ENCODE peak calls at places on chromosome 10, in ten cellular contexts. One of them, this sample, is unnamed.

GRCh38 chr10:8183241-8183704 is 128.8 kb downstream of the GATA3 start:
- DNase-seq in tibial artery: no peak
- DNase-seq in mucosa of descending colon: no peak
- DNase-seq in keratinocyte: no peak
- DNase-seq in right cardiac atrium: no peak
- DNase-seq in GM23248: no peak
- DNase-seq in WERI-Rb-1: no peak
- DNase-seq in heart left ventricle: no peak
- DNase-seq in aorta: no peak
- DNase-seq in CD8-positive, alpha-beta memory T cell: peak; percentile 52
- DNase-seq in this sample: no peak

GRCh38 chr10:114261116-114261515 is 22.1 kb downstream of the VWA2 start:
- DNase-seq in tibial artery: no peak
- DNase-seq in mucosa of descending colon: no peak
- DNase-seq in keratinocyte: no peak
- DNase-seq in right cardiac atrium: no peak
- DNase-seq in GM23248: peak; percentile 45
- DNase-seq in WERI-Rb-1: no peak
- DNase-seq in heart left ventricle: no peak
- DNase-seq in aorta: no peak
- DNase-seq in CD8-positive, alpha-beta memory T cell: no peak
- DNase-seq in this sample: no peak

GRCh38 chr10:35040761-35041501 is 49.2 kb downstream of the CUL2 start:
- DNase-seq in tibial artery: no peak
- DNase-seq in mucosa of descending colon: no peak
- DNase-seq in keratinocyte: no peak
- DNase-seq in right cardiac atrium: no peak
- DNase-seq in GM23248: peak; percentile 75
- DNase-seq in WERI-Rb-1: peak; percentile 54
- DNase-seq in heart left ventricle: no peak
- DNase-seq in aorta: no peak
- DNase-seq in CD8-positive, alpha-beta memory T cell: no peak
- DNase-seq in this sample: no peak

GRCh38 chr10:132876967-132877366 is 65.4 kb downstream of the CFAP46 start:
- DNase-seq in tibial artery: peak; percentile 57
- DNase-seq in mucosa of descending colon: no peak
- DNase-seq in keratinocyte: no peak
- DNase-seq in right cardiac atrium: no peak
- DNase-seq in GM23248: no peak
- DNase-seq in WERI-Rb-1: no peak
- DNase-seq in heart left ventricle: peak; percentile 47
- DNase-seq in aorta: peak; percentile 16
- DNase-seq in CD8-positive, alpha-beta memory T cell: no peak
- DNase-seq in this sample: no peak

GRCh38 chr10:114647545-114648138 is 10.4 kb downstream of the ABLIM1 start:
- DNase-seq in tibial artery: no peak
- DNase-seq in mucosa of descending colon: no peak
- DNase-seq in keratinocyte: no peak
- DNase-seq in right cardiac atrium: no peak
- DNase-seq in GM23248: peak; percentile 42
- DNase-seq in WERI-Rb-1: no peak
- DNase-seq in heart left ventricle: no peak
- DNase-seq in aorta: no peak
- DNase-seq in CD8-positive, alpha-beta memory T cell: no peak
- DNase-seq in this sample: no peak

GRCh38 chr10:101814466-101815041 is 3.7 kb downstream of the OGA start:
- DNase-seq in tibial artery: no peak
- DNase-seq in mucosa of descending colon: no peak
- DNase-seq in keratinocyte: no peak
- DNase-seq in right cardiac atrium: no peak
- DNase-seq in GM23248: peak; percentile 58
- DNase-seq in WERI-Rb-1: no peak
- DNase-seq in heart left ventricle: no peak
- DNase-seq in aorta: no peak
- DNase-seq in CD8-positive, alpha-beta memory T cell: no peak
- DNase-seq in this sample: no peak

GRCh38 chr10:129631870-129632623 is 165.0 kb downstream of the MGMT start:
- DNase-seq in tibial artery: no peak
- DNase-seq in mucosa of descending colon: no peak
- DNase-seq in keratinocyte: no peak
- DNase-seq in right cardiac atrium: no peak
- DNase-seq in GM23248: no peak
- DNase-seq in WERI-Rb-1: no peak
- DNase-seq in heart left ventricle: no peak
- DNase-seq in aorta: no peak
- DNase-seq in CD8-positive, alpha-beta memory T cell: no peak
- DNase-seq in this sample: no peak

GRCh38 chr10:5816170-5816569 is 2.9 kb upstream of the GDI2 start:
- DNase-seq in tibial artery: no peak
- DNase-seq in mucosa of descending colon: no peak
- DNase-seq in keratinocyte: no peak
- DNase-seq in right cardiac atrium: no peak
- DNase-seq in GM23248: no peak
- DNase-seq in WERI-Rb-1: no peak
- DNase-seq in heart left ventricle: no peak
- DNase-seq in aorta: no peak
- DNase-seq in CD8-positive, alpha-beta memory T cell: no peak
- DNase-seq in this sample: no peak

GRCh38 chr10:14661818-14662217 is 112.9 kb downstream of the FAM107B start:
- DNase-seq in tibial artery: no peak
- DNase-seq in mucosa of descending colon: no peak
- DNase-seq in keratinocyte: no peak
- DNase-seq in right cardiac atrium: no peak
- DNase-seq in GM23248: peak; percentile 9
- DNase-seq in WERI-Rb-1: no peak
- DNase-seq in heart left ventricle: no peak
- DNase-seq in aorta: no peak
- DNase-seq in CD8-positive, alpha-beta memory T cell: no peak
- DNase-seq in this sample: no peak
- H3K9me3 ChIP-seq in tibial artery: no peaks in the 10 kb centered on the region
- H3K9me3 ChIP-seq in mucosa of descending colon: no peaks in the 10 kb centered on the region
- H3K9me3 ChIP-seq in keratinocyte: no peaks in the 10 kb centered on the region
- H3K9me3 ChIP-seq in right cardiac atrium: no peaks in the 10 kb centered on the region
- H3K9me3 ChIP-seq in GM23248: no peaks in the 10 kb centered on the region
- H3K9me3 ChIP-seq in WERI-Rb-1: no peaks in the 10 kb centered on the region
- H3K9me3 ChIP-seq in heart left ventricle: no peaks in the 10 kb centered on the region
- H3K9me3 ChIP-seq in aorta: no peaks in the 10 kb centered on the region
- H3K9me3 ChIP-seq in CD8-positive, alpha-beta memory T cell: no peaks in the 10 kb centered on the region
- H3K9me3 ChIP-seq in this sample: no peaks in the 10 kb centered on the region

DNA sequence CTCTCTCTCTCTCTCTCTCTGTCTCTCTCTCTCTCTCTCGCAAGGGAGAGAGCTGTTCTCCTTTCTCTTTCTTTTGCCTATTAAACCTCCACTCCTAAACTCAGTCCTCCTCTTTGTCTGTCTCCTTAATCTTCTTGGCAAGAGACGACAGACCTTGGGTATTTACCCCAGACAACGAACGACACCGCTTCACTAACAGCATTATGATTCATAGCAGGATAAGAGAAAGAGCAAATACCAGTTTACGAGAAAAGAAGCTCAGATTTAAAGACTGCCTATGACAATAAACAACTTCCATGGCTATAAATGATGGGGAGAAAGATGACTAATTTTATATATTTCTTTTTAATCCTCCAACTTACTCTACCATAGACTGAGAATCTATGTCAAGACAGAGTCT is 1396.5 kb upstream of the CELF2 start:
- DNase-seq in tibial artery: no peak
- DNase-seq in mucosa of descending colon: no peak
- DNase-seq in keratinocyte: no peak
- DNase-seq in right cardiac atrium: no peak
- DNase-seq in GM23248: no peak
- DNase-seq in WERI-Rb-1: no peak
- DNase-seq in heart left ventricle: no peak
- DNase-seq in aorta: no peak
- DNase-seq in CD8-positive, alpha-beta memory T cell: no peak
- DNase-seq in this sample: no peak
- H3K9me3 ChIP-seq in tibial artery: no peaks in the 10 kb centered on the region
- H3K9me3 ChIP-seq in mucosa of descending colon: no peaks in the 10 kb centered on the region
- H3K9me3 ChIP-seq in keratinocyte: no peaks in the 10 kb centered on the region
- H3K9me3 ChIP-seq in right cardiac atrium: no peaks in the 10 kb centered on the region
- H3K9me3 ChIP-seq in GM23248: no peaks in the 10 kb centered on the region
- H3K9me3 ChIP-seq in WERI-Rb-1: no peaks in the 10 kb centered on the region
- H3K9me3 ChIP-seq in heart left ventricle: no peaks in the 10 kb centered on the region
- H3K9me3 ChIP-seq in aorta: no peaks in the 10 kb centered on the region
- H3K9me3 ChIP-seq in CD8-positive, alpha-beta memory T cell: no peaks in the 10 kb centered on the region
- H3K9me3 ChIP-seq in this sample: peaks cover 9% of the 10 kb centered on the region

DNA sequence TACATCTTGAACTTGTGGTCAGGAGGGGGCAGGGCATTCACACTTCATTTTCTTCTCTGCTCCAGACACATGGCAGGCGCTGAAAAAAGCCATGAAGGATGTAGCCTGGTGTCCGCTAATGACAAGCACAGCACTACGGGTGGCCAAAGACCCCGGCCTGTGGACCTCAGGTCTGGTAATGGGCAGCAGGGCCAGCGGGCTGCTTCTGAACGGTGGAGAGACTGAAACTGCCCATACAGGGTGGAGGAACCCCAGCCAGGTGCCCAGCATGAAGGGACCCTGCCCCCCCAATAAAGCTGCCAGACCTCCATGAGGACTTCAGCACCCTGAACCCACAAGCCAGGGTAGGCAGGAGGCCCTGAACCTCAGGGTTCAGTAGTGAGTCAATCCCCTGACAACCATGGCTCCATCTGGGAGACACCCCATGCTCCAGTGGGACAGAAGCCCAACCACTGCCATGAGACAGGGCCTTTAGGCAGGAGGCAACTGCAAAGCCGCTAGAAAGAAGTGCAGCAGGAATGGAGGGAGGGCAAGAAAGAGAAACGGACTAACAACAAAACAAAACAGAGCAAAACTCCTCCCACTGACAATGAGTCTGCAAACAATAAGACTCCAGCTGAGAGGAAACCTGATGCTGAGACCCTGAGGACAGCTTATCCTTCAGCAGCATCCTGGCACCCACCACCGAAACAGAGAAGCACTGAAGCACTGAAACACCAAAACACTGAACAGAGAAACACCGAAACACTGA is 140.2 kb upstream of the PPP2R2D start:
- DNase-seq in tibial artery: no peak
- DNase-seq in mucosa of descending colon: no peak
- DNase-seq in keratinocyte: no peak
- DNase-seq in right cardiac atrium: no peak
- DNase-seq in GM23248: no peak
- DNase-seq in WERI-Rb-1: no peak
- DNase-seq in heart left ventricle: no peak
- DNase-seq in aorta: no peak
- DNase-seq in CD8-positive, alpha-beta memory T cell: no peak
- DNase-seq in this sample: no peak
- H3K9me3 ChIP-seq in tibial artery: no peaks in the 10 kb centered on the region
- H3K9me3 ChIP-seq in mucosa of descending colon: no peaks in the 10 kb centered on the region
- H3K9me3 ChIP-seq in keratinocyte: peaks cover 5% of the 10 kb centered on the region
- H3K9me3 ChIP-seq in right cardiac atrium: no peaks in the 10 kb centered on the region
- H3K9me3 ChIP-seq in GM23248: no peaks in the 10 kb centered on the region
- H3K9me3 ChIP-seq in WERI-Rb-1: no peaks in the 10 kb centered on the region
- H3K9me3 ChIP-seq in heart left ventricle: no peaks in the 10 kb centered on the region
- H3K9me3 ChIP-seq in aorta: peaks cover 2% of the 10 kb centered on the region
- H3K9me3 ChIP-seq in CD8-positive, alpha-beta memory T cell: no peaks in the 10 kb centered on the region
- H3K9me3 ChIP-seq in this sample: peaks cover 8% of the 10 kb centered on the region

GRCh38 chr10:37754538-37755323 is 102.7 kb downstream of the ZNF248 start:
- DNase-seq in tibial artery: no peak
- DNase-seq in mucosa of descending colon: peak; percentile 45
- DNase-seq in keratinocyte: no peak
- DNase-seq in right cardiac atrium: no peak
- DNase-seq in GM23248: peak; percentile 59
- DNase-seq in WERI-Rb-1: peak; percentile 70
- DNase-seq in heart left ventricle: no peak
- DNase-seq in aorta: no peak
- DNase-seq in CD8-positive, alpha-beta memory T cell: no peak
- DNase-seq in this sample: no peak

GRCh38 chr10:37760817-37761216 is 96.6 kb downstream of the ZNF248 start:
- DNase-seq in tibial artery: no peak
- DNase-seq in mucosa of descending colon: no peak
- DNase-seq in keratinocyte: no peak
- DNase-seq in right cardiac atrium: no peak
- DNase-seq in GM23248: peak; percentile 53
- DNase-seq in WERI-Rb-1: no peak
- DNase-seq in heart left ventricle: no peak
- DNase-seq in aorta: no peak
- DNase-seq in CD8-positive, alpha-beta memory T cell: no peak
- DNase-seq in this sample: no peak

GRCh38 chr10:37763132-37763531 is 94.3 kb downstream of the ZNF248 start:
- DNase-seq in tibial artery: no peak
- DNase-seq in mucosa of descending colon: no peak
- DNase-seq in keratinocyte: no peak
- DNase-seq in right cardiac atrium: no peak
- DNase-seq in GM23248: no peak
- DNase-seq in WERI-Rb-1: no peak
- DNase-seq in heart left ventricle: no peak
- DNase-seq in aorta: no peak
- DNase-seq in CD8-positive, alpha-beta memory T cell: no peak
- DNase-seq in this sample: no peak

GRCh38 chr10:37762287-37762686 is 95.1 kb downstream of the ZNF248 start:
- DNase-seq in tibial artery: no peak
- DNase-seq in mucosa of descending colon: no peak
- DNase-seq in keratinocyte: no peak
- DNase-seq in right cardiac atrium: no peak
- DNase-seq in GM23248: no peak
- DNase-seq in WERI-Rb-1: no peak
- DNase-seq in heart left ventricle: no peak
- DNase-seq in aorta: no peak
- DNase-seq in CD8-positive, alpha-beta memory T cell: no peak
- DNase-seq in this sample: no peak

DNA sequence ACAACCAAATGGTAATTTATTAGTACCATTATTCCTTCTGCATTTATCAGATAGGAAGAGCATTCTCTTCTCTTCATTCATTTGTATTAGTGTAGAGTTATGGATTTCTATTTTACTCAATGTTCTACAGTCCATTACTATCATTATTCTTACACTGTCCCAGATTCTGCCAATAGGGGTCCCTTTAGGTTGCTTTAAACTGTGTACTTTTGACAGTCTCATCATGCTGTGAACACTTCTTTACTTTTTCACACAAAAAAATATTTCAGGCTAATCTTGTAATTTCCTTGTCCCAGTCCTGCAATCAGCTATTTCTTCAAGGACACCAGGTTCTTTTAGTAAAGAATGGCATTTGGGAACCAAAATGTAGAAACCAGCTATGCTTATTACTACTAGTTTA is 99.3 kb downstream of the ZNF248 start:
- DNase-seq in tibial artery: no peak
- DNase-seq in mucosa of descending colon: no peak
- DNase-seq in keratinocyte: no peak
- DNase-seq in right cardiac atrium: no peak
- DNase-seq in GM23248: no peak
- DNase-seq in WERI-Rb-1: no peak
- DNase-seq in heart left ventricle: no peak
- DNase-seq in aorta: no peak
- DNase-seq in CD8-positive, alpha-beta memory T cell: no peak
- DNase-seq in this sample: no peak
- H3K9me3 ChIP-seq in tibial artery: peaks cover 21% of the 10 kb centered on the region
- H3K9me3 ChIP-seq in mucosa of descending colon: peaks cover under 1% of the 10 kb centered on the region
- H3K9me3 ChIP-seq in keratinocyte: peaks cover 1% of the 10 kb centered on the region
- H3K9me3 ChIP-seq in right cardiac atrium: no peaks in the 10 kb centered on the region
- H3K9me3 ChIP-seq in GM23248: no peaks in the 10 kb centered on the region
- H3K9me3 ChIP-seq in WERI-Rb-1: no peaks in the 10 kb centered on the region
- H3K9me3 ChIP-seq in heart left ventricle: no peaks in the 10 kb centered on the region
- H3K9me3 ChIP-seq in aorta: peaks cover 8% of the 10 kb centered on the region
- H3K9me3 ChIP-seq in CD8-positive, alpha-beta memory T cell: peaks cover 8% of the 10 kb centered on the region
- H3K9me3 ChIP-seq in this sample: peaks cover 7% of the 10 kb centered on the region